ENCODE peak calls at places on chromosomes 13 and 19, in ten cellular contexts. V, D, I, G, E, J, O, P, X and F are unnamed samples.

GRCh38 chr13:107373551-107373950 is 805.6 kb upstream of the ARGLU1 start:
- DNase-seq in V (no peak), D (peak), I (peak), G (no peak), E (peak), J (peak), O (no peak), P (no peak), X (no peak), F (peak)

GRCh38 chr13:45932172-45932571 is 80.6 kb upstream of the SIAH3 start:
- DNase-seq in V (no peak), D (no peak), I (no peak), G (no peak), E (no peak), J (no peak), O (no peak), P (no peak), X (no peak), F (no peak)

GRCh38 chr13:42780044-42780443 is 1.3 kb upstream of the FAM216B start:
- DNase-seq in V (no peak), D (no peak), I (no peak), G (no peak), E (no peak), J (no peak), O (no peak), P (no peak), X (no peak), F (no peak)

GRCh38 chr13:42086582-42086981 is 38.1 kb downstream of the DGKH start:
- DNase-seq in V (no peak), D (no peak), I (no peak), G (no peak), E (no peak), J (no peak), O (no peak), P (no peak), X (no peak), F (no peak)

GRCh38 chr13:95626768-95627167 is 17.7 kb downstream of the DZIP1 start:
- DNase-seq in V (no peak), D (no peak), I (no peak), G (no peak), E (no peak), J (no peak), O (no peak), P (no peak), X (no peak), F (no peak)

GRCh38 chr19:35901055-35901644 is 810 bp upstream of the NFKBID start:
- DNase-seq in V (no peak), D (peak), I (peak), G (no peak), E (no peak), J (peak), O (no peak), P (no peak), X (no peak), F (no peak)

GRCh38 chr13:111131048-111131447 is 15.9 kb downstream of the ARHGEF7 start:
- DNase-seq in V (no peak), D (no peak), I (no peak), G (no peak), E (no peak), J (no peak), O (no peak), P (no peak), X (no peak), F (no peak)

GRCh38 chr13:45194081-45194939 is 6.5 kb downstream of the KCTD4 start:
- DNase-seq in V (no peak), D (peak), I (peak), G (peak), E (no peak), J (peak), O (no peak), P (no peak), X (no peak), F (no peak)

GRCh38 chr19:47013041-47013517 is 6.6 kb upstream of the NPAS1 start:
- DNase-seq in V (peak), D (peak), I (peak), G (peak), E (peak), J (peak), O (peak), P (peak), X (peak), F (peak)

DNA sequence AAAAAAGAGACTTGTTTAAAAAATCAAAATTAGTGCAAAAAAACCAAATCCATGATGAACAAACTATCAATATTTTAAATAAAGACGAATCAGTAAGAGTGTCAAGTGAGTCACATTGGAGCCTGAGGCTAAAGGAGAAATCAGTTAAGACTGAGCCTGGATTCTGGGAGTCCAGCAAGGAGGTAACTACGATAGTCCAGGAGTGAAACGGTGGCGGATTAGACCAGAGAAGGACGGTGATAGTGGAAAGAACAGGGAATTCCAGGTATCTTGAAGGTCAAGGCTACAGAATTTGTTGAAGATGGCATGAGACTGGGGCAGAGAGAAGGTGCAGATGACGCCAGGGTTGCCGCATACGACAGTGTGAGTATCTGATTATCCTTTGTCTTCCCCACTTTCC is 7.0 kb upstream of the NPAS1 start:
- DNase-seq in V (no peak), D (no peak), I (no peak), G (no peak), E (no peak), J (no peak), O (no peak), P (no peak), X (no peak), F (no peak)
- H3K4me3 ChIP-seq in V (no peak), D (no peak), I (no peak), G (no peak), E (no peak), J (no peak), O (no peak), P (no peak), X (peak), F (no peak)

GRCh38 chr13:34356686-34357434 is 538.9 kb downstream of the RFC3 start:
- DNase-seq in V (no peak), D (no peak), I (no peak), G (no peak), E (no peak), J (peak), O (no peak), P (no peak), X (no peak), F (no peak)
- H3K4me3 ChIP-seq in V (no peak), D (no peak), I (no peak), G (no peak), E (no peak), J (no peak), O (no peak), P (no peak), X (no peak), F (no peak)

GRCh38 chr13:32414580-32414979 is 13.3 kb downstream of the N4BP2L1 start:
- DNase-seq in V (no peak), D (no peak), I (no peak), G (no peak), E (no peak), J (no peak), O (no peak), P (no peak), X (no peak), F (no peak)

GRCh38 chr13:32413284-32413683 is 14.6 kb downstream of the N4BP2L1 start:
- DNase-seq in V (no peak), D (no peak), I (no peak), G (no peak), E (no peak), J (no peak), O (no peak), P (no peak), X (no peak), F (no peak)

GRCh38 chr13:32415019-32415418 is 12.9 kb downstream of the N4BP2L1 start:
- DNase-seq in V (peak), D (peak), I (peak), G (no peak), E (peak), J (no peak), O (no peak), P (no peak), X (no peak), F (no peak)

GRCh38 chr13:32419862-32420261 is 8.1 kb downstream of the N4BP2L1 start:
- DNase-seq in V (no peak), D (no peak), I (no peak), G (no peak), E (no peak), J (no peak), O (no peak), P (no peak), X (no peak), F (no peak)

GRCh38 chr13:32417995-32418394 is 9.9 kb downstream of the N4BP2L1 start:
- DNase-seq in V (no peak), D (no peak), I (no peak), G (no peak), E (no peak), J (no peak), O (no peak), P (no peak), X (no peak), F (no peak)
- H3K4me3 ChIP-seq in V (no peak), D (no peak), I (no peak), G (no peak), E (no peak), J (no peak), O (no peak), P (no peak), X (no peak), F (no peak)

DNA sequence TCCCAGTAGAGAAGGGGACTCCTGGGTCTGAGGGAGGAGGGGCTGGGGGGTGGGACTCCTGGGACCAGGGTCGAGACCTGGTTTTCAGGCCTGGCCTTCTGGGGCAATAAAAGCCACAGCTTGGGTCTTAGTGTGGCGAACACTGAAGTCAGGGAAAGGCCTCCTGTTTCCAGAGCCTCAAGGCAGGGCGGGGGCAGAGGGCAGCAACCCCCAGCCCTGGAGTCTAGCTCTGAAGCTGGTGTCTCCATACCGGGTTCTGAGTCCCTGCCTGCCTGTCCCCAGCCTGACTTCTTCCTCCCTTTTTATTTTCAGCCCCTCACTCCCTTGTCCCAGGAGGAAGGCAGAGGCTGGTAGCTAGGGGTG is 291 bp upstream of the GRIN2D start:
- DNase-seq in V (no peak), D (no peak), I (no peak), G (no peak), E (no peak), J (no peak), O (no peak), P (no peak), X (no peak), F (no peak)
- H3K4me3 ChIP-seq in V (peak), D (no peak), I (no peak), G (no peak), E (no peak), J (no peak), O (no peak), P (no peak), X (peak), F (no peak)

GRCh38 chr19:3137139-3137538 is 1.3 kb downstream of the GNA15 start:
- DNase-seq in V (no peak), D (peak), I (no peak), G (no peak), E (peak), J (no peak), O (no peak), P (no peak), X (no peak), F (no peak)
- H3K4me3 ChIP-seq in V (no peak), D (no peak), I (no peak), G (peak), E (peak), J (no peak), O (peak), P (no peak), X (peak), F (no peak)

DNA sequence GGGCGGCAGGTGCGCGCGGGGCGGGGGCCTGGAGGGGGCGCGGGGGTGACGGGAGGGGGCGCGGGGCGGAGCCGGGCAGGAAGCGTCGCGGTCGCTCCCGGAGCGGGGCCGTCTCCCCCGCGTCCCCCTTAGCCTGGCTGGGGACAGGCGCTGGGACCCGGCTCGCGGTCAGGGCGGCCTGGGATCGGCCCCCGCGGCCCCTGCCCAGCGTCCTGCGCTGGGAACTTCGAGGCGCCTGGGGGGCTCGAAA is 74.7 kb upstream of the MCF2L start:
- DNase-seq in V (no peak), D (no peak), I (no peak), G (no peak), E (peak), J (no peak), O (no peak), P (no peak), X (no peak), F (no peak)
- H3K4me3 ChIP-seq in V (no peak), D (no peak), I (no peak), G (peak), E (no peak), J (no peak), O (peak), P (peak), X (peak), F (no peak)

DNA sequence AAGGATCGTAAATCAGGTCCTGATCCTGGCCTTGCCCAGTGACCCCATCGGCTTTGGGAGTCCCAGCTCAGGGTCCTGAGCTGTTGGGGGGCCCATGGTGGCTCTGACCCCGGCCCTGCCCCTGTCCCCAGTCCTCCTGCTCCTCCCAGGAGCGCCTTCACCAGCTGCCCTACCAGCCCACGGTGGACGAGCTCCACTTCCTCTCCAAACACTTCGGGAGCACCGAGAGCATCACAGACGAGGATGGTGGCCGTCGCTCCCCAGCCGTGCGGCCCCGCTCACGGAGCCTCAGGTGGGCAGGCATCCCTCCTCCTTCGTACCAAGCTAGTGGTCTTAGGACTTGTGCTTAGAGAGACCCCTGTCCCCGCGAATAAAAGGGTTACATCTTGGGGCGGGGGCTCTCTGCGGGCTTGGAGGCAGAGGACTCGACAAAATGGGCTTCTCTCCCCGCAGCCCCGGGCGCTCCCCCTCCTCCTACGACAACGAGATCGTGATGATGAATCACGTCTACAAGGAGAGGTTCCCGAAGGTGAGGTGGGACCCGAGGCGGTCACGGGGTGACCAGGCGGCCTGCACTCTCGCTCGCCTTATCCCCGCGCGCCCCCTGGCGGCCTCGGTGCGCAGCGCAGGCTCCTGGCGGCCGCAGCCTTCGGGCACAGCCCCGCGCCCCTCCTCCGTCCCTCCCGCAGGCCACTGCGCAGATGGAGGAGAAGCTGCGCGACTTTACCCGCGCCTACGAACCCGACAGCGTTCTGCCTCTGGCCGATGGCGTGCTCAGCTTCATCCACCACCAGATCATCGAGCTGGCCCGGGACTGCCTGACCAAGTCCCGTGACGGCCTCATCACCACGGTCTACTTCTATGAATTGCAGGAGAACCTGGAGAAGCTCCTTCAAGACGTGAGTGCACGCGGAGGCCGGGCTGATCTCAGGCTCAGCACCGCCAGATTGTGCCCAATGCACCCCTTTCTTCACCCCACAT is 9.1 kb downstream of the MAST1 start:
- DNase-seq in V (peak), D (peak), I (peak), G (peak), E (peak), J (peak), O (peak), P (peak), X (peak), F (no peak)
- H3K4me3 ChIP-seq in V (peak), D (peak), I (no peak), G (no peak), E (no peak), J (peak), O (peak), P (peak), X (peak), F (peak)

DNA sequence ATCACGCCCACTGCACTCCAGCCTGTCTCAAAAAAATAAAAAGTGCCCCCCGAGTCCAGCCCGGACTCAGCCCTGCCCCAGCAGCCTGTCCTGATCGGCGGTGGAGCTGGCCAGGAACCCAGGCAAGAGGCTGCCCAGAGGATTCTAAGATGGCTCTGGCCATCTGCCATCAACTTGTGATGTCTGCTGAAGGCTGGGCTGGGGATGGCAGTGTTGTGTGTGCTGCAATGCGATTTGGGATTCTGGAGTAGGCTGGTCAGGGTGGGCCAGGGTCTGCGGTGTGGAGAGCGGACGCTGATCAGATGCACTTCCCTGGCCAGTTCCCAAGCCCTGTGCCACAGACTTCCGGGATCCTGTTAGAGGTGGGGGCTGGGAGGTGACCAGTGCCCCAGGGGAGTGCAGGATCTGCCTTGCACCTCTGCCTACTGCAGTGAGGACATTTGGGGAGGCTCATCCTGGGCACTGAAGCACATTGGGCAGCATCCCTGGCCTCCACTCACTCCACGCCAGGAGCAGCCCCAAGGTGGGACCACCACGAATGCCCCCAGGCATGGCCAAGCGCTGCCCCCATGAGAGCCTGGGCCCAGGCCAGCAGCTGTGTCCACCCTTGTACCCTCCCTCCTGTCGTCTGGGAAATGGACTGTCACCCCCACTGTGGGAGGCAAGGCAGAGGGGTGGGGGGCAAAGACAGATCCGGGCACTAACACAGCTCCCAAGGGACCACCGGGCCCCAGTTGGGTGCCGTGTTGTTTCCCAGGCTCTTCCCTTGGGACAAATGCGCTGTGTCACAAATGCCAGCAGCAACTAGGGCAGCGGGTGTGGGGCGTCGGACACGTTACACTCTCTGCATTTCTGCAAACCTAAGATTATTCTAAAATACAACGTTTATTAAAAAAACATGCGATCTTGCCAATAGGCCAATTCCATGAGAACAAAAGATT is 3.4 kb upstream of the TBXA2R start:
- DNase-seq in V (no peak), D (peak), I (no peak), G (no peak), E (peak), J (no peak), O (no peak), P (no peak), X (no peak), F (no peak)
- H3K4me3 ChIP-seq in V (no peak), D (no peak), I (no peak), G (no peak), E (no peak), J (no peak), O (no peak), P (no peak), X (no peak), F (no peak)

GRCh38 chr19:54030895-54031586 is 32.7 kb downstream of the VSTM1 start:
- DNase-seq in V (no peak), D (peak), I (peak), G (no peak), E (peak), J (no peak), O (no peak), P (no peak), X (no peak), F (no peak)
- H3K4me3 ChIP-seq in V (peak), D (no peak), I (peak), G (no peak), E (peak), J (no peak), O (no peak), P (no peak), X (peak), F (no peak)